ENCODE peak calls at places on chromosomes 12 and 14, in five cellular contexts. K is adipocyte, W is SJSA1, I is Karpas-422, T is right cardiac atrium. U is an unnamed sample.

GRCh38 chr12:48758186-48758585 is 30.7 kb downstream of the ADCY6 start:
- DNase-seq in K (no peak), W (no peak), I (no peak), T (no peak), U (no peak)

GRCh38 chr14:96901227-96901626 is 104.0 kb downstream of the VRK1 start:
- DNase-seq in K (no peak), W (no peak), I (peak; percentile 69), T (no peak), U (no peak)

GRCh38 chr12:47818382-47818700 is 1.4 kb downstream of the HDAC7 start:
- DNase-seq in K (no peak), W (no peak), I (no peak), T (no peak), U (no peak)

GRCh38 chr12:64392221-64392620 is 1.7 kb upstream of the C12orf56 start:
- DNase-seq in K (peak; percentile 71), W (no peak), I (peak; percentile 73), T (no peak), U (no peak)

GRCh38 chr12:6181583-6182278 is 18.5 kb upstream of the CD9 start:
- DNase-seq in K (no peak), W (no peak), I (no peak), T (no peak), U (no peak)

GRCh38 chr14:106459971-106460730 is 933.8 kb downstream of the TMEM121 start:
- DNase-seq in K (no peak), W (no peak), I (peak; percentile 90), T (no peak), U (no peak)

GRCh38 chr12:88951177-88951576 is 370.9 kb upstream of the KITLG start:
- DNase-seq in K (no peak), W (no peak), I (no peak), T (no peak), U (no peak)

GRCh38 chr12:18888062-18888461 is 150.1 kb downstream of the CAPZA3 start:
- DNase-seq in K (no peak), W (no peak), I (no peak), T (no peak), U (no peak)

GRCh38 chr12:42735869-42736361 is 146.4 kb upstream of the PRICKLE1 start:
- DNase-seq in K (no peak), W (no peak), I (no peak), T (peak; percentile 84), U (peak; percentile 67)

GRCh38 chr12:51974646-51975045 is 23.1 kb downstream of the ACVR1B start:
- DNase-seq in K (no peak), W (no peak), I (no peak), T (no peak), U (no peak)
- H3K4me1 ChIP-seq in K (peaks cover 67% of the 10 kb centered on the region), W (peaks cover 31% of the 10 kb centered on the region), I (peaks cover 12% of the 10 kb centered on the region), T (peaks cover 12% of the 10 kb centered on the region), U (peaks cover 53% of the 10 kb centered on the region)

DNA sequence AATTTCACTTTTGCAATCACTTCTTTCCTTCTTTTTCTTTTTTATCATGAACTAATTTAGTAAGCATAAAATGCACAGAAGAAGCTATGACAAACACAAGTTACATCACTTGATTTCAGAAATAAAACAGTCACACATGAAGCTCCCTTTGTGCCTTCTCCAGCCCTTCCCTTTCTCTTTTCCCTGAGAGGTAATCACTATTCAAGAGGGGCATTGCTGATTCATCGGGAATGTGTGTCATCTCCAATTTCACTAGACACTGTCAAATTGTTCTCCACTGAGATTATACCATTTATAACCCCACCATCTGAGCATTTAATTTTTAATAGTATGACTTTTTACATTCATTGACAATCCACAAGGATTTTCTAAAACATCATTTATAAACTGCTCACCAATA is 91.6 kb upstream of the PTPRQ start:
- DNase-seq in K (peak; percentile 30), W (no peak), I (no peak), T (no peak), U (no peak)
- H3K4me1 ChIP-seq in K (peaks cover 23% of the 10 kb centered on the region), W (peaks cover 19% of the 10 kb centered on the region), I (no peaks in the 10 kb centered on the region), T (no peaks in the 10 kb centered on the region), U (no peaks in the 10 kb centered on the region)

GRCh38 chr12:45170456-45171042 is 45.3 kb upstream of the ANO6 start:
- DNase-seq in K (peak; percentile 91), W (peak; percentile 80), I (peak; percentile 87), T (peak; percentile 83), U (peak; percentile 78)

GRCh38 chr12:45178771-45179170 is 37.1 kb upstream of the ANO6 start:
- DNase-seq in K (no peak), W (no peak), I (no peak), T (no peak), U (no peak)

GRCh38 chr12:45168976-45169375 is 46.9 kb upstream of the ANO6 start:
- DNase-seq in K (no peak), W (no peak), I (no peak), T (no peak), U (no peak)

GRCh38 chr12:45174595-45174994 is 41.3 kb upstream of the ANO6 start:
- DNase-seq in K (no peak), W (no peak), I (no peak), T (no peak), U (no peak)
- H3K4me1 ChIP-seq in K (no peaks in the 10 kb centered on the region), W (no peaks in the 10 kb centered on the region), I (no peaks in the 10 kb centered on the region), T (no peaks in the 10 kb centered on the region), U (no peaks in the 10 kb centered on the region)

DNA sequence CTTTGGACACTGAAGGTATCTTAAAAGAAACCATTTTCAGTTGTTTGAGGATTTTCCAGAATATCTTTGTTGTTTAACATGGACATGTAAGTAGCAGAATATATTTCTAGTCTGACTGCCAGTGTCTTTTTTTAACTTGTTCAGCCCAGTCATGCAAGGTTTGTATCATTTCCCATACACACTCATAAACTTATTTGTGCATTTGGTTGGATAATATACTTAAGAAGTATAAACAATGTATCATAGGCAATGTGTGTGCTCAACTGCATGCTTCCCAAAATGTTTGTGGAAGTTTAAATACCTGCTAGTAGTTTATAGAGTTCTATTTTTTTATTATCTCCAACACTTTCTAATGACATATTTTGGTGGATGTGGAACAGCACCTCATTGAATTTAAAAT is 707.4 kb upstream of the FBXO33 start:
- DNase-seq in K (no peak), W (no peak), I (no peak), T (no peak), U (no peak)
- H3K4me1 ChIP-seq in K (no peaks in the 10 kb centered on the region), W (no peaks in the 10 kb centered on the region), I (no peaks in the 10 kb centered on the region), T (no peaks in the 10 kb centered on the region), U (no peaks in the 10 kb centered on the region)

GRCh38 chr12:122057769-122058168 is 20.8 kb upstream of the MLXIP start:
- DNase-seq in K (no peak), W (no peak), I (no peak), T (peak; percentile 14), U (no peak)
- H3K4me1 ChIP-seq in K (peaks cover 4% of the 10 kb centered on the region), W (peaks cover 15% of the 10 kb centered on the region), I (no peaks in the 10 kb centered on the region), T (peaks cover 2% of the 10 kb centered on the region), U (peaks cover 26% of the 10 kb centered on the region)

GRCh38 chr14:75876526-75876925 is 105.3 kb downstream of the TGFB3 start:
- DNase-seq in K (no peak), W (no peak), I (no peak), T (no peak), U (no peak)
- H3K4me1 ChIP-seq in K (peaks cover 25% of the 10 kb centered on the region), W (no peaks in the 10 kb centered on the region), I (peaks cover 5% of the 10 kb centered on the region), T (peaks cover 2% of the 10 kb centered on the region), U (peaks cover 26% of the 10 kb centered on the region)

U was measured in left ventricle myocardium inferior.